ENCODE peak calls at places on chromosome 9, in eight cellular contexts. Z is SK-N-SH, X is Panc1, M is lower lobe of right lung, B is heart right ventricle, K is hepatocyte, Q is Peyer's patch, H is colonic mucosa. O is an unnamed sample.

GRCh38 chr9:112754578-112754977 is 4.0 kb downstream of the SNX30 start:
- DNase-seq in Z (no peak), X (no peak), M (no peak), B (no peak), K (no peak), Q (no peak), H (no peak), O (no peak)

GRCh38 chr9:81759680-81760215 is 70.4 kb upstream of the TLE1 start:
- DNase-seq in Z (peak; percentile 21), X (peak; percentile 51), M (no peak), B (peak; percentile 30), K (peak; percentile 81), Q (no peak), H (no peak), O (no peak)

GRCh38 chr9:137465000-137465769 is 6.1 kb upstream of the NSMF start:
- DNase-seq in Z (no peak), X (no peak), M (peak; percentile 41), B (peak; percentile 3), K (no peak), Q (no peak), H (no peak), O (no peak)

GRCh38 chr9:97041898-97042297 is 3.0 kb upstream of the CTSV start:
- DNase-seq in Z (no peak), X (no peak), M (no peak), B (no peak), K (peak; percentile 50), Q (no peak), H (peak; percentile 64), O (no peak)

GRCh38 chr9:129071526-129072131 is 9.3 kb upstream of the DOLPP1 start:
- DNase-seq in Z (no peak), X (no peak), M (no peak), B (no peak), K (no peak), Q (peak; percentile 42), H (no peak), O (no peak)

GRCh38 chr9:16960084-16960483 is 89.6 kb upstream of the BNC2 start:
- DNase-seq in Z (no peak), X (no peak), M (no peak), B (no peak), K (peak; percentile 5), Q (no peak), H (no peak), O (no peak)

GRCh38 chr9:131657890-131658752 is 81.8 kb downstream of the RAPGEF1 start:
- DNase-seq in Z (no peak), X (peak; percentile 84), M (no peak), B (no peak), K (peak; percentile 57), Q (no peak), H (no peak), O (no peak)

GRCh38 chr9:127723450-127723849 is 7.6 kb downstream of the TTC16 start:
- DNase-seq in Z (no peak), X (no peak), M (no peak), B (no peak), K (no peak), Q (no peak), H (peak; percentile 55), O (no peak)

GRCh38 chr9:101028346-101029299 is at the start of gene PLPPR1:
- DNase-seq in Z (peak; percentile 78), X (no peak), M (peak; percentile 77), B (no peak), K (peak; percentile 87), Q (no peak), H (peak; percentile 76), O (peak; percentile 18)

GRCh38 chr9:88532320-88532719 is 2.7 kb upstream of the NXNL2 start:
- DNase-seq in Z (no peak), X (no peak), M (peak; percentile 60), B (no peak), K (peak; percentile 66), Q (no peak), H (no peak), O (peak; percentile 26)

GRCh38 chr9:2916382-2916985 is 72.6 kb upstream of the PUM3 start:
- DNase-seq in Z (no peak), X (no peak), M (no peak), B (no peak), K (no peak), Q (no peak), H (no peak), O (no peak)

GRCh38 chr9:123656565-123656964 is 273.4 kb downstream of the DENND1A start:
- DNase-seq in Z (no peak), X (no peak), M (no peak), B (no peak), K (no peak), Q (no peak), H (no peak), O (no peak)

GRCh38 chr9:98708103-98708932 is 417 bp downstream of the GABBR2 start:
- DNase-seq in Z (peak; percentile 56), X (no peak), M (no peak), B (no peak), K (no peak), Q (no peak), H (no peak), O (no peak)

GRCh38 chr9:90915693-90916092 is 114.1 kb downstream of the SYK start:
- DNase-seq in Z (peak; percentile 43), X (no peak), M (no peak), B (no peak), K (peak; percentile 46), Q (no peak), H (peak; percentile 55), O (no peak)

GRCh38 chr9:123689701-123690428 is 240.1 kb downstream of the DENND1A start:
- DNase-seq in Z (no peak), X (no peak), M (no peak), B (no peak), K (no peak), Q (no peak), H (no peak), O (no peak)

GRCh38 chr9:88791105-88791805 is 200.0 kb upstream of the S1PR3 start:
- DNase-seq in Z (no peak), X (no peak), M (no peak), B (no peak), K (no peak), Q (no peak), H (no peak), O (no peak)

DNA sequence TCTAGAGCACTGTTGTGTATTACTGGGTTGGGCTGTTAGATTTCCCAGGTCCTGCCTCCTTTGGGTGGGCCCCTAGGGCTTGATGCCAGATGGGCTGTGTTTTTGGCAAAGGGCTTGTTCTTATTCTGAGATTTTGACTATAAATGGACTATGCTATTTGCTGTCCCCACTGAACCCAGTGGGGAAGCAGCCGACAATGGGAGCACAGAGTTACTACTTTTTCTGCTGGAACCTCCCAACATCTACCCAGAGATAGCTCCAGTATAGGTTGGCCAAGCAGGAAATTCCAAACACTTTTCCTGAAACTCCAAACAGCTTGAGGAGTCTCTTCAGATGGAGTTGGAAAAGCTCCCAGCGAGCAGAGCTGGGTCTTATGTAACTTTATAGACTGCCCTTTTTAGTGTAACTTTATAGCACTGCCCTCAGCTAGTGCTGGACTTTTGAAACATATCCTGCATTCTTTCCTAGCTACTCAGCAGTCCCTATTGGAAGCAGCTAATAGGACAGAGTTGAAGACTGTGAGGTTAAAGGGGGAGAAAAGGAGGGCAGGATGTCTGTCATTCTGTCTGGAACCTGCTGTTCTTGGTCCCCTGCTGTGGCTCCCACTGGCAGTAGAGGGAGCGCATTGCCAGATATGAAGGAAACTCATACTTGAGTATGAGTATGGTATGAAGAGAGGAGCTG is 21.0 kb downstream of the RUSC2 start:
- DNase-seq in Z (no peak), X (no peak), M (no peak), B (peak; percentile 93), K (peak; percentile 88), Q (no peak), H (peak; percentile 77), O (peak; percentile 84)
- TF ChIP-seq CTCF in Z (peak; percentile 46), X (peak; percentile 76), M (peak; percentile 38), B (peak; percentile 66), K (peak; percentile 29), Q (peak; percentile 15), H (no peak), O (peak; percentile 56)

GRCh38 chr9:35518981-35519679 is 29.2 kb downstream of the RUSC2 start:
- DNase-seq in Z (no peak), X (no peak), M (no peak), B (peak; percentile 30), K (no peak), Q (no peak), H (no peak), O (no peak)

GRCh38 chr9:35517136-35517535 is 27.2 kb downstream of the RUSC2 start:
- DNase-seq in Z (no peak), X (no peak), M (no peak), B (no peak), K (peak; percentile 11), Q (no peak), H (no peak), O (no peak)

GRCh38 chr9:35517552-35518211 is 27.8 kb downstream of the RUSC2 start:
- DNase-seq in Z (no peak), X (no peak), M (no peak), B (no peak), K (no peak), Q (no peak), H (no peak), O (no peak)

GRCh38 chr9:35519697-35520403 is 29.9 kb downstream of the RUSC2 start:
- DNase-seq in Z (no peak), X (no peak), M (no peak), B (no peak), K (no peak), Q (no peak), H (no peak), O (no peak)

GRCh38 chr9:35518212-35518917 is 28.5 kb downstream of the RUSC2 start:
- DNase-seq in Z (no peak), X (peak; percentile 98), M (no peak), B (no peak), K (peak; percentile 81), Q (no peak), H (no peak), O (no peak)
- H3K36me3 ChIP-seq in Z (no peaks in the 10 kb centered on the region), X (no peaks in the 10 kb centered on the region), M (no peaks in the 10 kb centered on the region), B (peaks cover 3% of the 10 kb centered on the region), K (no peaks in the 10 kb centered on the region), Q (no peaks in the 10 kb centered on the region), H (no peaks in the 10 kb centered on the region), O (no peaks in the 10 kb centered on the region)

GRCh38 chr9:7139886-7140285 is 382.1 kb downstream of the KDM4C start:
- DNase-seq in Z (no peak), X (no peak), M (no peak), B (no peak), K (no peak), Q (no peak), H (no peak), O (no peak)

GRCh38 chr9:7137571-7137970 is 379.8 kb downstream of the KDM4C start:
- DNase-seq in Z (no peak), X (no peak), M (no peak), B (no peak), K (no peak), Q (no peak), H (no peak), O (no peak)

GRCh38 chr9:7132605-7133004 is 374.8 kb downstream of the KDM4C start:
- DNase-seq in Z (no peak), X (no peak), M (no peak), B (no peak), K (no peak), Q (no peak), H (no peak), O (no peak)

GRCh38 chr9:7137040-7137439 is 379.3 kb downstream of the KDM4C start:
- DNase-seq in Z (no peak), X (no peak), M (no peak), B (peak; percentile 15), K (no peak), Q (no peak), H (no peak), O (no peak)

GRCh38 chr9:7135735-7136134 is 378.0 kb downstream of the KDM4C start:
- DNase-seq in Z (no peak), X (no peak), M (no peak), B (no peak), K (no peak), Q (no peak), H (no peak), O (no peak)
- TF ChIP-seq CTCF in Z (no peak), X (no peak), M (no peak), B (no peak), K (no peak), Q (no peak), H (no peak), O (no peak)

GRCh38 chr9:109072133-109072692 is 47.5 kb downstream of the TMEM245 start:
- DNase-seq in Z (no peak), X (no peak), M (no peak), B (no peak), K (no peak), Q (no peak), H (no peak), O (no peak)
- H3K36me3 ChIP-seq in Z (peaks cover 58% of the 10 kb centered on the region), X (peaks cover 5% of the 10 kb centered on the region), M (peaks cover 57% of the 10 kb centered on the region), B (peaks cover 82% of the 10 kb centered on the region), K (no peaks in the 10 kb centered on the region), Q (no peaks in the 10 kb centered on the region), H (no peaks in the 10 kb centered on the region), O (peaks cover 77% of the 10 kb centered on the region)